ENCODE peak calls at places on chromosome 21, in four cellular contexts. One of them, this sample, is unnamed.

GRCh38 chr21:33817663-33818433 is 97.8 kb downstream of the ATP5PO start:
- DNase-seq in psoas muscle: no peak
- DNase-seq in glutamatergic neuron: no peak
- DNase-seq in H9: no peak
- DNase-seq in this sample: no peak

GRCh38 chr21:41993744-41994143 is 16.4 kb downstream of the ZBTB21 start:
- DNase-seq in H9: no peak
- DNase-seq in glutamatergic neuron: no peak
- DNase-seq in psoas muscle: no peak
- DNase-seq in this sample: no peak

GRCh38 chr21:42092805-42093590 is 21.9 kb downstream of the UMODL1 start:
- DNase-seq in psoas muscle: no peak
- DNase-seq in glutamatergic neuron: peak; percentile 40
- DNase-seq in H9: no peak
- DNase-seq in this sample: no peak

GRCh38 chr21:31559368-31560119 is 99.9 kb upstream of the SOD1 start:
- DNase-seq in glutamatergic neuron: peak; percentile 99
- DNase-seq in H9: peak; percentile 98
- DNase-seq in psoas muscle: peak; percentile 87
- DNase-seq in this sample: peak; percentile 93

GRCh38 chr21:33368124-33368523 is 35.1 kb upstream of the IFNGR2 start:
- DNase-seq in psoas muscle: no peak
- DNase-seq in glutamatergic neuron: no peak
- DNase-seq in H9: no peak
- DNase-seq in this sample: no peak

GRCh38 chr21:32256873-32257620 is 21.8 kb downstream of the MIS18A start:
- DNase-seq in psoas muscle: peak; percentile 70
- DNase-seq in glutamatergic neuron: peak; percentile 34
- DNase-seq in H9: no peak
- DNase-seq in this sample: peak; percentile 56

GRCh38 chr21:38853421-38853919 is 47.7 kb downstream of the ETS2 start:
- DNase-seq in H9: no peak
- DNase-seq in psoas muscle: peak; percentile 90
- DNase-seq in glutamatergic neuron: no peak
- DNase-seq in this sample: peak; percentile 98

GRCh38 chr21:29075706-29076447 is 2.4 kb upstream of the CCT8 start:
- DNase-seq in psoas muscle: no peak
- DNase-seq in H9: no peak
- DNase-seq in glutamatergic neuron: no peak
- DNase-seq in this sample: peak; percentile 91

GRCh38 chr21:43001316-43001715 is 27.0 kb downstream of the PKNOX1 start:
- DNase-seq in H9: no peak
- DNase-seq in psoas muscle: no peak
- DNase-seq in glutamatergic neuron: no peak
- DNase-seq in this sample: no peak

GRCh38 chr21:43921979-43922945 is 57.2 kb downstream of the AGPAT3 start:
- DNase-seq in psoas muscle: no peak
- DNase-seq in H9: no peak
- DNase-seq in glutamatergic neuron: no peak
- DNase-seq in this sample: no peak

GRCh38 chr21:35905973-35906357 is 154.4 kb downstream of the SETD4 start:
- DNase-seq in H9: no peak
- DNase-seq in psoas muscle: no peak
- DNase-seq in glutamatergic neuron: no peak
- DNase-seq in this sample: no peak

GRCh38 chr21:36429672-36430546 is 44.7 kb downstream of the CHAF1B start:
- DNase-seq in glutamatergic neuron: peak; percentile 29
- DNase-seq in psoas muscle: peak; percentile 90
- DNase-seq in H9: peak; percentile 75
- DNase-seq in this sample: peak; percentile 99

GRCh38 chr21:41166947-41167346 is 1.0 kb upstream of the BACE2 start:
- DNase-seq in psoas muscle: peak; percentile 45
- DNase-seq in glutamatergic neuron: no peak
- DNase-seq in H9: no peak
- DNase-seq in this sample: no peak

GRCh38 chr21:28339403-28339802 is 653.3 kb downstream of the LTN1 start:
- DNase-seq in H9: no peak
- DNase-seq in glutamatergic neuron: no peak
- DNase-seq in psoas muscle: no peak
- DNase-seq in this sample: no peak

GRCh38 chr21:42711667-42712066 is 58.2 kb downstream of the PDE9A start:
- DNase-seq in glutamatergic neuron: no peak
- DNase-seq in psoas muscle: no peak
- DNase-seq in H9: no peak
- DNase-seq in this sample: no peak

GRCh38 chr21:27831177-27831576 is 864.3 kb upstream of the ADAMTS5 start:
- DNase-seq in psoas muscle: no peak
- DNase-seq in glutamatergic neuron: no peak
- DNase-seq in H9: no peak
- DNase-seq in this sample: no peak

GRCh38 chr21:42465008-42465878 is 30.8 kb downstream of the RSPH1 start:
- DNase-seq in glutamatergic neuron: no peak
- DNase-seq in H9: no peak
- DNase-seq in psoas muscle: no peak
- DNase-seq in this sample: no peak

GRCh38 chr21:41772351-41773080 is 5.7 kb upstream of the RIPK4 start:
- DNase-seq in H9: no peak
- DNase-seq in glutamatergic neuron: no peak
- DNase-seq in psoas muscle: no peak
- DNase-seq in this sample: no peak

GRCh38 chr21:39281207-39281606 is 32.2 kb downstream of the BRWD1 start:
- DNase-seq in H9: no peak
- DNase-seq in glutamatergic neuron: no peak
- DNase-seq in psoas muscle: no peak
- DNase-seq in this sample: no peak

GRCh38 chr21:17585875-17586450 is 26.7 kb downstream of the BTG3 start:
- DNase-seq in psoas muscle: no peak
- DNase-seq in glutamatergic neuron: no peak
- DNase-seq in H9: no peak
- DNase-seq in this sample: no peak
- TF ChIP-seq CTCF in psoas muscle: peak; percentile 53
- TF ChIP-seq CTCF in glutamatergic neuron: peak; percentile 70
- TF ChIP-seq CTCF in H9: peak; percentile 76
- TF ChIP-seq CTCF in this sample: peak; percentile 78

GRCh38 chr21:45981154-45981606 is 390 bp upstream of the COL6A1 start:
- DNase-seq in psoas muscle: peak; percentile 84
- DNase-seq in H9: peak; percentile 91
- DNase-seq in glutamatergic neuron: peak; percentile 84
- DNase-seq in this sample: peak; percentile 66
- TF ChIP-seq CTCF in psoas muscle: no peak
- TF ChIP-seq CTCF in H9: no peak
- TF ChIP-seq CTCF in glutamatergic neuron: no peak
- TF ChIP-seq CTCF in this sample: no peak

GRCh38 chr21:26544208-26544607 is 28.9 kb downstream of the CYYR1 start:
- DNase-seq in H9: no peak
- DNase-seq in glutamatergic neuron: no peak
- DNase-seq in psoas muscle: no peak
- DNase-seq in this sample: peak; percentile 21
- TF ChIP-seq CTCF in H9: no peak
- TF ChIP-seq CTCF in glutamatergic neuron: no peak
- TF ChIP-seq CTCF in psoas muscle: no peak
- TF ChIP-seq CTCF in this sample: no peak

GRCh38 chr21:44931501-44932365 is 8.1 kb upstream of the SLX9 start:
- DNase-seq in psoas muscle: peak; percentile 17
- DNase-seq in H9: no peak
- DNase-seq in glutamatergic neuron: no peak
- DNase-seq in this sample: peak; percentile 18
- TF ChIP-seq CTCF in psoas muscle: no peak
- TF ChIP-seq CTCF in H9: no peak
- TF ChIP-seq CTCF in glutamatergic neuron: no peak
- TF ChIP-seq CTCF in this sample: no peak

This sample was measured in foreskin keratinocyte.